ENCODE peak calls at places on chromosomes 6 and 20, in five cellular contexts. One of them, this sample, is unnamed.

GRCh38 chr20:53660947-53661381 is 67.3 kb upstream of the ZNF217 start:
- DNase-seq in WTC11: no peak
- DNase-seq in ovary: peak
- DNase-seq in AG04450: no peak
- DNase-seq in heart left ventricle: no peak
- DNase-seq in this sample: no peak

GRCh38 chr6:3228046-3228671 is 706 bp upstream of the TUBB2B start:
- DNase-seq in ovary: no peak
- DNase-seq in WTC11: peak
- DNase-seq in heart left ventricle: no peak
- DNase-seq in AG04450: no peak
- DNase-seq in this sample: peak

GRCh38 chr6:127786109-127786508 is 114.7 kb downstream of the THEMIS start:
- DNase-seq in ovary: no peak
- DNase-seq in WTC11: no peak
- DNase-seq in heart left ventricle: no peak
- DNase-seq in AG04450: no peak
- DNase-seq in this sample: no peak

GRCh38 chr6:156658186-156658585 is 119.0 kb upstream of the ARID1B start:
- DNase-seq in AG04450: peak
- DNase-seq in WTC11: no peak
- DNase-seq in ovary: peak
- DNase-seq in heart left ventricle: peak
- DNase-seq in this sample: no peak

GRCh38 chr6:142685852-142686718 is 258.9 kb downstream of the HIVEP2 start:
- DNase-seq in heart left ventricle: no peak
- DNase-seq in AG04450: no peak
- DNase-seq in ovary: no peak
- DNase-seq in WTC11: no peak
- DNase-seq in this sample: no peak

GRCh38 chr20:64230461-64231145 is 24.9 kb upstream of the PCMTD2 start:
- DNase-seq in ovary: no peak
- DNase-seq in WTC11: no peak
- DNase-seq in heart left ventricle: no peak
- DNase-seq in AG04450: no peak
- DNase-seq in this sample: peak

GRCh38 chr6:147950623-147950987 is 392.0 kb upstream of the SASH1 start:
- DNase-seq in WTC11: no peak
- DNase-seq in ovary: no peak
- DNase-seq in AG04450: no peak
- DNase-seq in heart left ventricle: no peak
- DNase-seq in this sample: no peak

GRCh38 chr20:59033616-59034165 is 1.6 kb upstream of the ATP5F1E start:
- DNase-seq in ovary: no peak
- DNase-seq in WTC11: no peak
- DNase-seq in AG04450: no peak
- DNase-seq in heart left ventricle: no peak
- DNase-seq in this sample: no peak

GRCh38 chr6:52157301-52157930 is 28.8 kb upstream of the IL17A start:
- DNase-seq in ovary: no peak
- DNase-seq in AG04450: no peak
- DNase-seq in heart left ventricle: no peak
- DNase-seq in WTC11: no peak
- DNase-seq in this sample: no peak

GRCh38 chr20:43846516-43846905 is 68.1 kb upstream of the TOX2 start:
- DNase-seq in WTC11: no peak
- DNase-seq in AG04450: no peak
- DNase-seq in ovary: no peak
- DNase-seq in heart left ventricle: no peak
- DNase-seq in this sample: no peak

GRCh38 chr20:53322651-53323050 is 271.0 kb downstream of the ZNF217 start:
- DNase-seq in AG04450: no peak
- DNase-seq in WTC11: no peak
- DNase-seq in ovary: no peak
- DNase-seq in heart left ventricle: no peak
- DNase-seq in this sample: no peak

GRCh38 chr20:13147071-13147961 is 73.8 kb upstream of the ISM1 start:
- DNase-seq in WTC11: no peak
- DNase-seq in ovary: no peak
- DNase-seq in AG04450: no peak
- DNase-seq in heart left ventricle: no peak
- DNase-seq in this sample: no peak

GRCh38 chr6:137216875-137217553 is 2.2 kb downstream of the IFNGR1 start:
- DNase-seq in AG04450: no peak
- DNase-seq in WTC11: no peak
- DNase-seq in ovary: no peak
- DNase-seq in heart left ventricle: no peak
- DNase-seq in this sample: no peak

GRCh38 chr20:13340088-13340487 is 119.0 kb downstream of the ISM1 start:
- DNase-seq in AG04450: no peak
- DNase-seq in heart left ventricle: no peak
- DNase-seq in WTC11: no peak
- DNase-seq in ovary: no peak
- DNase-seq in this sample: no peak

GRCh38 chr20:50982372-50982771 is 23.8 kb downstream of the MOCS3 start:
- DNase-seq in heart left ventricle: no peak
- DNase-seq in AG04450: no peak
- DNase-seq in WTC11: no peak
- DNase-seq in ovary: no peak
- DNase-seq in this sample: no peak

GRCh38 chr6:169863149-169863525 is 111.7 kb downstream of the ERMARD start:
- DNase-seq in WTC11: no peak
- DNase-seq in heart left ventricle: no peak
- DNase-seq in AG04450: no peak
- DNase-seq in ovary: no peak
- DNase-seq in this sample: no peak

GRCh38 chr20:37911838-37912273 is 8.9 kb downstream of the VSTM2L start:
- DNase-seq in WTC11: peak
- DNase-seq in AG04450: no peak
- DNase-seq in heart left ventricle: peak
- DNase-seq in ovary: no peak
- DNase-seq in this sample: no peak

GRCh38 chr6:111027219-111027618 is 45.4 kb downstream of the RPF2 start:
- DNase-seq in AG04450: no peak
- DNase-seq in WTC11: no peak
- DNase-seq in ovary: no peak
- DNase-seq in heart left ventricle: no peak
- DNase-seq in this sample: no peak
- TF ChIP-seq CTCF in AG04450: no peak
- TF ChIP-seq CTCF in WTC11: no peak
- TF ChIP-seq CTCF in ovary: no peak
- TF ChIP-seq CTCF in heart left ventricle: no peak
- TF ChIP-seq CTCF in this sample: no peak

DNA sequence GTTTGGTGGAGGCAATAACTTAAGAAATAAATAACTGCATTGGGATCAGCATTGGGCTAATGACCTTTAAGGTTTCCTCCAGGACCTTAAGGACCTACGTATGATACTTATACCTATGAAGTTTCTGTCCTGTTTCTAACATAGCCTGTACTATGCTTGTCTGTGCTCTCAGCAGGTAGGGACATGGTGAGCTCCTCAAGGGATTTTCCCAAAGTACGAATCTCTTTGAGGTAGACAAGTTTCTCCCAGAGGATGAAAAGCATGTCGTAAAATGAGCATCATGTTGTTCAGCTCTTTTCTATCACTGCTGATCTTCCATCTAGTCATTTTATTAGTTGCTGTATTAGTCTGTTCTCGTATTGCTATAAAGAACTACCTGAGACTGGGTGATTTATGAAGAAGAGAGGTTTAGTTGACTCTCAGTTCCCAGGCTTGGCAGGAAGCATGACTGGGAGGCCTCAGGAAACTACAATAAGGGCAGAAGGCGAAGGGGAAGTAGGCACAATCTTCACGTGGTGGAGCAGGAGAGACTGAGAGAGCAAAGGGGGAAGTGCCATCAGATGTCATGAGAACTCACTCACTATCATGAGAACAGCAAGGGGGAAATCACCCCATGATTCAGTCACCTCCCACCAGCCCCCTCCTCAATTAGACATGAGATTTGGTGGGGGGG is 77.8 kb upstream of the TGM3 start:
- DNase-seq in AG04450: no peak
- DNase-seq in heart left ventricle: peak
- DNase-seq in ovary: no peak
- DNase-seq in WTC11: no peak
- DNase-seq in this sample: no peak
- TF ChIP-seq CTCF in AG04450: no peak
- TF ChIP-seq CTCF in heart left ventricle: no peak
- TF ChIP-seq CTCF in ovary: no peak
- TF ChIP-seq CTCF in WTC11: no peak
- TF ChIP-seq CTCF in this sample: no peak

GRCh38 chr6:28497893-28498292 is 17.7 kb downstream of the GPX6 start:
- DNase-seq in AG04450: no peak
- DNase-seq in ovary: no peak
- DNase-seq in WTC11: no peak
- DNase-seq in heart left ventricle: no peak
- DNase-seq in this sample: no peak

GRCh38 chr6:28501259-28501658 is 14.3 kb downstream of the GPX6 start:
- DNase-seq in heart left ventricle: no peak
- DNase-seq in WTC11: no peak
- DNase-seq in ovary: no peak
- DNase-seq in AG04450: no peak
- DNase-seq in this sample: no peak

GRCh38 chr6:28496099-28496779 is 19.4 kb downstream of the GPX6 start:
- DNase-seq in AG04450: no peak
- DNase-seq in WTC11: no peak
- DNase-seq in ovary: no peak
- DNase-seq in heart left ventricle: no peak
- DNase-seq in this sample: no peak

GRCh38 chr6:28491984-28492317 is 23.6 kb downstream of the GPX6 start:
- DNase-seq in WTC11: no peak
- DNase-seq in AG04450: no peak
- DNase-seq in ovary: no peak
- DNase-seq in heart left ventricle: no peak
- DNase-seq in this sample: no peak

DNA sequence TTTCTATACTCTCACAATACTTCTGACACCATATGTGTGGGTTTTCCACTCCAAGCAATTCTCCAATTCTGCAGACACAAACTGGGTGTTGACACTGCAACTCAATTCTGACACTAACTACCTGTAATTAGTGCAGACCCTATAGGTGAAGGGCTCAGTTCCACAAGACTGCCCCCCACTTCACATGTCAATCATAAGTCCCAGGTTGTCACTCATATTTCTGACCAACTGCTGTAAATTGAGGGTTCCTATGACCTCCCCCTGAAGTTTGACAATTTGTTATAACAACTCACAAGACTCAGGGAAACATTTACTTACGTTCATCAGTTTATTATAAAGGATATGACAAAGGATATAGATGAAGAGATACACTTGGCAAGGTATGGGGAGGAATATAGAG is 18.3 kb downstream of the GPX6 start:
- DNase-seq in AG04450: no peak
- DNase-seq in WTC11: no peak
- DNase-seq in ovary: no peak
- DNase-seq in heart left ventricle: no peak
- DNase-seq in this sample: no peak
- TF ChIP-seq CTCF in AG04450: no peak
- TF ChIP-seq CTCF in WTC11: no peak
- TF ChIP-seq CTCF in ovary: no peak
- TF ChIP-seq CTCF in heart left ventricle: no peak
- TF ChIP-seq CTCF in this sample: no peak

GRCh38 chr6:162442675-162443074 is 284.9 kb downstream of the PRKN start:
- DNase-seq in AG04450: no peak
- DNase-seq in ovary: no peak
- DNase-seq in WTC11: peak
- DNase-seq in heart left ventricle: no peak
- DNase-seq in this sample: no peak
- TF ChIP-seq CTCF in AG04450: no peak
- TF ChIP-seq CTCF in ovary: no peak
- TF ChIP-seq CTCF in WTC11: peak
- TF ChIP-seq CTCF in heart left ventricle: peak
- TF ChIP-seq CTCF in this sample: no peak

This sample was measured in pancreas.